ENCODE peak calls at places on chromosomes 2 and 18, in six cellular contexts. C, F, Y, S, D and Z are unnamed samples.

GRCh38 chr18:48164096-48164475 is 233.6 kb upstream of the SMAD2 start:
- DNase-seq in S (no peak), Y (no peak), C (no peak), D (no peak), F (no peak), Z (no peak)

GRCh38 chr2:20115902-20116301 is 64.5 kb upstream of the LAPTM4A start:
- DNase-seq in F (no peak), C (peak; percentile 35), D (no peak), S (no peak), Y (no peak), Z (no peak)

GRCh38 chr2:168312036-168312822 is 64.8 kb upstream of the STK39 start:
- DNase-seq in Y (no peak), S (no peak), D (no peak), F (no peak), C (no peak), Z (no peak)

GRCh38 chr2:19070866-19071265 is 287.6 kb downstream of the OSR1 start:
- DNase-seq in F (no peak), D (no peak), C (no peak), Y (no peak), S (no peak), Z (no peak)

GRCh38 chr2:69054431-69054830 is 41.5 kb downstream of the ANTXR1 start:
- DNase-seq in F (no peak), C (no peak), D (no peak), S (no peak), Y (no peak), Z (no peak)

GRCh38 chr2:211045025-211045424 is 488.6 kb downstream of the CPS1 start:
- DNase-seq in F (no peak), C (no peak), Y (no peak), S (no peak), D (no peak), Z (no peak)

GRCh38 chr2:174333502-174334277 is 1.1 kb upstream of the SP9 start:
- DNase-seq in Y (no peak), D (no peak), S (no peak), C (no peak), F (no peak), Z (peak; percentile 46)

GRCh38 chr2:3608373-3609278 is 13.7 kb downstream of the COLEC11 start:
- DNase-seq in D (peak; percentile 58), C (no peak), Y (no peak), S (no peak), F (peak; percentile 52), Z (no peak)

GRCh38 chr18:11308499-11308898 is 159.1 kb upstream of the PIEZO2 start:
- DNase-seq in F (no peak), S (no peak), C (no peak), D (no peak), Y (no peak), Z (no peak)

GRCh38 chr18:60322591-60322990 is 50.0 kb downstream of the MC4R start:
- DNase-seq in C (no peak), S (no peak), D (no peak), Y (no peak), F (no peak), Z (no peak)

GRCh38 chr2:2025803-2026202 is 281.5 kb upstream of the PXDN start:
- DNase-seq in F (no peak), C (no peak), S (no peak), D (no peak), Y (no peak), Z (no peak)

GRCh38 chr2:196293751-196294486 is 122.5 kb upstream of the STK17B start:
- DNase-seq in Y (peak; percentile 63), S (no peak), C (no peak), F (no peak), D (no peak), Z (no peak)

GRCh38 chr18:44149706-44150105 is 531.0 kb upstream of the SETBP1 start:
- DNase-seq in S (no peak), D (no peak), C (no peak), F (no peak), Y (peak; percentile 13), Z (no peak)

GRCh38 chr2:241675885-241676284 is 10.7 kb downstream of the DTYMK start:
- DNase-seq in S (no peak), D (no peak), C (no peak), F (no peak), Y (no peak), Z (peak; percentile 34)

GRCh38 chr18:51857989-51858388 is 482.0 kb upstream of the DCC start:
- DNase-seq in C (no peak), S (no peak), F (no peak), Y (no peak), D (no peak), Z (no peak)

GRCh38 chr2:177419274-177419673 is 26.7 kb downstream of the AGPS start:
- DNase-seq in S (no peak), C (no peak), D (no peak), F (no peak), Y (no peak), Z (no peak)

GRCh38 chr2:172465417-172466334 is 38.3 kb downstream of the ITGA6 start:
- DNase-seq in C (peak; percentile 83), S (peak; percentile 75), F (no peak), Y (peak; percentile 79), D (peak; percentile 75), Z (peak; percentile 84)

GRCh38 chr2:120595739-120596138 is 139.9 kb upstream of the GLI2 start:
- DNase-seq in C (no peak), D (no peak), Y (no peak), F (no peak), S (no peak), Z (no peak)

GRCh38 chr2:62999905-63000304 is 50.7 kb upstream of the OTX1 start:
- DNase-seq in S (no peak), F (no peak), C (no peak), D (no peak), Y (no peak), Z (no peak)

DNA sequence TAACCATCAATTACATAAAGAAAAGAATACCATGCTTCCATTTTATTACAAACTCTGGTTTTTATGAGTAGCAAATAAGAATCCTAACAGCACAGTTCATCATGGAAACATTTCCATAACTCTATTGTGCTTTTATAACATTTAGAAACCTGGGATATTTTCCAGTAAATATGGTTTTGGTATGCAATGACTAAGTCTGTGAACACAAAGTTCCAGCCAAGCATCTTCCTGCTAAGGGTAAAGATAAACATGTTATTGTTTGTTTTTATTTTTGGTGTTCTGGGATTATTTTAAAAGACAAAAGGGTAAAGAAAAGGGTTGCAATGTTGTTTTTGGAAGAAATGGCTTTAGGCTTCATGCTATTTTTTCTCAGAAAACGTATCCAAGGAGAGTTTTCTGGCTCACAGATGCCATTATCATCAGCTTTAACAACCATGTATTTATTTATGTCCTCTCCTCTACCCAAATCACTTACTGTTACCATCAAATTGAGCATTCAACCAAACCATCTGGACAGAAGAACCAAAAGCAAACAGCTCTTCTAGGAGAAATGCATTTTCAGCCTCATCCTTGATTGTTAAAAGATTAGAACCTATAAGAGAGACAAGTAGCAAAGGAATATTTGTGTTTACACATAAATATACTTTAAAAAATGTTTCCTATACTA is 116.0 kb downstream of the PLA2R1 start:
- DNase-seq in S (no peak), F (no peak), D (no peak), Y (peak; percentile 94), C (no peak), Z (no peak)
- TF ChIP-seq POLR2AphosphoS5 in S (no peak), F (no peak), D (no peak), Y (peak; percentile 58), C (no peak), Z (no peak)

GRCh38 chr2:171341394-171341793 is 92.4 kb downstream of the METTL8 start:
- DNase-seq in F (no peak), C (no peak), Y (no peak), S (no peak), D (no peak), Z (no peak)
- H3K4me1 ChIP-seq in F (peaks cover 5% of the 10 kb centered on the region), C (peaks cover 21% of the 10 kb centered on the region), Y (peaks cover 4% of the 10 kb centered on the region), S (no peaks in the 10 kb centered on the region), D (peaks cover 29% of the 10 kb centered on the region), Z (peaks cover 6% of the 10 kb centered on the region)

DNA sequence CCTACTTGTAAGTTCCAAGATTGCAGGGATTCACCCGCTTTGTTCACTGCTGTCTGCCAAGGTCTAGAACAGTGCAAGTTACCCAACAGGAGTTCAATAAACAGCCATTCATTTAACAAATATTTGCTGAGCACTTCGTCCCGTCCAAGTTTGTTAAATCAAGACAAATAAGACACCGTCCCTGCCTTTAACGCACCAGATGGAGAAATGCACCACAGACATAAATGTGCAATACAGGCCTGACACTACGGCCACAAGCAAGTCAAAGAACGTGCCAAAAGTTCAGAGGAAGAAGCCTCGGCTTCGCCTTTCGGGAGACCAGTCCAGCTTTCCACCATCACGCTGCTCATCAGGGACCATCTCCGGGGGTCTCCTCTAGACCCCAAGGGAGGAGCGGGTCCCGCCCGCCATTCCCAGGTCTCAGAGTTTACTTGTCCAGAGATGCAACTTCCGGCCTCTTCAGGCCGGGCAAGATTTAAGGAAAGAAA is 429 bp downstream of the C2orf76 start:
- DNase-seq in F (peak; percentile 93), C (peak; percentile 27), Y (no peak), D (peak; percentile 69), S (no peak), Z (peak; percentile 13)
- TF ChIP-seq POLR2AphosphoS5 in F (no peak), C (no peak), Y (no peak), D (no peak), S (no peak), Z (no peak)

GRCh38 chr18:46260879-46261143 is 156.6 kb downstream of the HAUS1 start:
- DNase-seq in D (no peak), S (no peak), F (no peak), Y (no peak), C (no peak), Z (no peak)
- H3K4me1 ChIP-seq in D (peaks cover 31% of the 10 kb centered on the region), S (no peaks in the 10 kb centered on the region), F (peaks cover 6% of the 10 kb centered on the region), Y (no peaks in the 10 kb centered on the region), C (peaks cover 12% of the 10 kb centered on the region), Z (peaks cover 53% of the 10 kb centered on the region)

DNA sequence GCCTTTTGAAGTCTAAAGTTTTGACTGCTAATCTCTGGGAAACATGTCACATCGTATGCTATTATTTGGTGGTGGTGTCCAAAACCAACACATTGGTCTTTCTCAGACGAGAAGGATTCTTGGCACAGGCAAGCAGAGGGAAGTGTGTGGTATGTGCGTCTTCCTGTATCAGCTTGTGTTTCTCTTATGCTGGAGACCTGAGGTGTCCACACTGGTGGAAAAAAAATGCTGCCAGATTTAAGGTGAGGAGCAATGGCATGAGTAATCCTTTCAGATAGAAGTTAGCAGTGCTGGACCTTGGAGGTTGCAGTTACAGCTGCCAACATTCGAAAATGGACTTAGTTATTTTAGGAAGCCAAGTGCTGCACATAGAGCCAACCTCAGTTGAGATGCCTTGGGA is 11.7 kb upstream of the FHL2 start:
- DNase-seq in C (no peak), S (peak; percentile 70), F (no peak), D (no peak), Y (peak; percentile 92), Z (no peak)
- TF ChIP-seq POLR2AphosphoS5 in C (no peak), S (no peak), F (no peak), D (no peak), Y (peak; percentile 70), Z (no peak)

DNA sequence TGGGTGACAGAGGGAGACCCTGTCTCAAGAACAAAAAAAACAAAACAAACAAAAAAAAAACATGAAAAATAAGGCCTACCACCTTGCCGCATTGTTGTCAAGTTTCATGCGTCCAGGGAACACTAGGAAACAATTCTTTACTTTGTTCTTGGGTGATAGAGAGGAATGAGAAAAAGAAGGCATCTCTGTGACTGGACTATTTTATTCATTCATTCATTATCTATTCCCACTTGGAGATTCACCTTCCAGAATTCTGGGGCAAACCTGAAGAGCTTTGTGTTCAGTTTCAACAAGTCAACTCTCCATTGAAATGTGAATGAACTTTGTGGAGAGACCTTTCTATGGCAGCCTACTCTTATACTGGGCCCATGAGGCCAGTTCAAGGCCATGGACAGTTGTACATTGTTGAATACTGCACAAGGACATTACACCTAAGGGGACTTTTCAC is 88.5 kb upstream of the NDUFV2 start:
- DNase-seq in F (no peak), D (no peak), C (no peak), S (no peak), Y (no peak), Z (no peak)
- H3K4me1 ChIP-seq in F (peaks cover 21% of the 10 kb centered on the region), D (peaks cover 16% of the 10 kb centered on the region), C (peaks cover 8% of the 10 kb centered on the region), S (no peaks in the 10 kb centered on the region), Y (peaks cover 23% of the 10 kb centered on the region), Z (peaks cover 8% of the 10 kb centered on the region)